ENCODE peak calls at places on chromosome 13, in six cellular contexts. H, U, Q, D, J and A are unnamed samples. For H3K9me3, the result is how much of the 10 kb centered on the place peaks cover.

GRCh38 chr13:35210234-35210633 is 266.3 kb downstream of the MAB21L1 start:
- DNase-seq in H (no peak), U (no peak), Q (no peak), D (peak), J (no peak), A (no peak)

GRCh38 chr13:103140001-103140671 is 73.9 kb upstream of the SLC10A2 start:
- DNase-seq in H (no peak), U (no peak), Q (no peak), D (peak), J (no peak), A (no peak)

GRCh38 chr13:114151565-114152284 is 19.3 kb upstream of the RASA3 start:
- DNase-seq in H (peak), U (no peak), Q (peak), D (no peak), J (no peak), A (no peak)

GRCh38 chr13:21230516-21230915 is 54.1 kb downstream of the MRPL57 start:
- DNase-seq in H (no peak), U (no peak), Q (no peak), D (no peak), J (no peak), A (no peak)

GRCh38 chr13:59837101-59837500 is 326.6 kb downstream of the DIAPH3 start:
- DNase-seq in H (no peak), U (no peak), Q (no peak), D (no peak), J (no peak), A (no peak)

GRCh38 chr13:98839826-98840769 is 87.6 kb upstream of the SLC15A1 start:
- DNase-seq in H (peak), U (no peak), Q (peak), D (peak), J (no peak), A (peak)

GRCh38 chr13:59734393-59734792 is 429.3 kb downstream of the DIAPH3 start:
- DNase-seq in H (no peak), U (no peak), Q (no peak), D (no peak), J (no peak), A (no peak)

GRCh38 chr13:39201075-39201630 is 162.9 kb downstream of the NHLRC3 start:
- DNase-seq in H (no peak), U (no peak), Q (no peak), D (no peak), J (no peak), A (no peak)

GRCh38 chr13:43433691-43434121 is 353.1 kb downstream of the ENOX1 start:
- DNase-seq in H (no peak), U (no peak), Q (no peak), D (peak), J (no peak), A (no peak)

GRCh38 chr13:35888327-35888940 is 242.7 kb downstream of the DCLK1 start:
- DNase-seq in H (peak), U (no peak), Q (no peak), D (no peak), J (no peak), A (no peak)

GRCh38 chr13:48072304-48072703 is 22.6 kb downstream of the MED4 start:
- DNase-seq in H (no peak), U (no peak), Q (no peak), D (no peak), J (no peak), A (no peak)

GRCh38 chr13:48074006-48074405 is 20.9 kb downstream of the MED4 start:
- DNase-seq in H (no peak), U (no peak), Q (no peak), D (no peak), J (no peak), A (no peak)

GRCh38 chr13:48069573-48069972 is 25.3 kb downstream of the MED4 start:
- DNase-seq in H (no peak), U (no peak), Q (no peak), D (no peak), J (no peak), A (no peak)

GRCh38 chr13:48070942-48071341 is 24.0 kb downstream of the MED4 start:
- DNase-seq in H (no peak), U (no peak), Q (no peak), D (no peak), J (no peak), A (no peak)

GRCh38 chr13:48072787-48073186 is 22.1 kb downstream of the MED4 start:
- DNase-seq in H (no peak), U (no peak), Q (no peak), D (no peak), J (no peak), A (no peak)
- H3K9me3 ChIP-seq in H (under half), U (under half), Q (under half), D (under half), J (under half), A (under half)

GRCh38 chr13:22463089-22463488 is 717.7 kb upstream of the SGCG start:
- DNase-seq in H (no peak), U (no peak), Q (no peak), D (no peak), J (no peak), A (no peak)
- H3K9me3 ChIP-seq in H (under half), U (under half), Q (under half), D (under half), J (under half), A (under half)

GRCh38 chr13:27928805-27929753 is 9.3 kb downstream of the PDX1 start:
- DNase-seq in H (no peak), U (no peak), Q (no peak), D (no peak), J (no peak), A (no peak)

GRCh38 chr13:27929868-27930267 is 10.1 kb downstream of the PDX1 start:
- DNase-seq in H (no peak), U (no peak), Q (no peak), D (no peak), J (no peak), A (no peak)

GRCh38 chr13:27928353-27928804 is 8.6 kb downstream of the PDX1 start:
- DNase-seq in H (no peak), U (no peak), Q (no peak), D (no peak), J (no peak), A (no peak)

GRCh38 chr13:27926644-27927434 is 7.0 kb downstream of the PDX1 start:
- DNase-seq in H (no peak), U (no peak), Q (no peak), D (no peak), J (no peak), A (no peak)

DNA sequence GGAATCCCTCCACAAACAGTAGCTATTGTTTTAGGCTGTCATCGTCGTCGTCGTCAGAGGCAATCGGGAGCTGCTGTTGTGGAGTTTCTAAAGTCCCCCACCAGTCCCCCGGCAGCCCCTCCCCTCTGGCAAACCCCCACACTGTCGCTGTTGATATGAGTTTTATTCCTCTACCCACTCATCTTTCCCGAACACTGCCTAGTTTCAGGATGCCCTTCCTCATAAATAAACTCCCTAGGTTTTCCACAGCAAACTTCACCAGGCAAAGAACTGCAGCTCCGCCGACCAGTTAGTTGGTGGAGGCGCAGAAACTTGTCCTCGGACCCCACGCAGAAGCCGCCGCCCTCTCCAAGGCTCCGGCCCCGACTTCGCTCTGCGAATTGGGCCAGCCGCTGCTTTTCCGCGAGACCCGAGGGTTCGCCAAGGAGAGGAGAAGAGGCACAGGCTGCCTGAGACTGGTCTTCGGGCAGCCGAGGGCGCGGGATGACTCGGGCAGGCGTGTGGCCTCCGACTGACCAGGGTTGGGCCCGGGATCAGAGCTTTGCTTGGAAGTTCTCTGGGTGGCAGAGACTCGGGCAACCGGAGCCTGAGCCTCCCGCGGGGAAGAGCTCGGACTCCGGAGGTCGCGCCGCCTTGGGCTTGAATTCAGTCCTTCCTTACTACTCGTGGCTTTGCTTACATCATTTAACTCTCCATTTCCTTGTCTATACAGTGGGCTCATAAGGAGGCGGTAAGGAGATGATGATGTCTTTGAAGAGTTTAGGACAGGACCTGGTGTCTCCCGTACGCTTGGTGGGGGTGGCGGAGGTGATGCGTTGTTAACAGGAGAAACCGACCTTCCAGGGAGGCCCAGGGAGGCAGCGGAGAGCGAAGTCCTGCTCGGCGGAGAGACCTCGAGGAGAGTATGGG is 7.9 kb downstream of the PDX1 start:
- DNase-seq in H (no peak), U (no peak), Q (no peak), D (no peak), J (no peak), A (no peak)
- H3K9me3 ChIP-seq in H (under half), U (under half), Q (under half), D (under half), J (under half), A (under half)

DNA sequence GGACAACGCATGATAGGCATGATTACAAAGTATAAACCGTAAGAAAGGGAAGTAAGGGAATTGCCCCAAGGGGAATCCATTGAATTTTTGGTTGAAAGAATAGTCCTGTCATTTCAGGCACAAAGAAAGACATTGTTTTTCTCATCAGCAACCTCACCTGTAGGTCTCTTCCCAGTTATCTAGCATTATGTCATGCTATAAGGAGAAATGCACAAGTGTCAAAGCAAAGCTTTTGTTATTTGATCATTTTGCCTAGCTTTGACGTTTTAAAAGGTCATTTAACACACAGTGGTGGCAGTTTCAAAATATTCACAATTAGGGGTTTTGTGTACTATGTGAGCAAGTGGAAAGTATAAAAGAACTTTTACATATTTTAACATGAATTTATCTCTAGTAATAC is 796.2 kb upstream of the MIR17HG start:
- DNase-seq in H (no peak), U (no peak), Q (no peak), D (no peak), J (no peak), A (no peak)
- H3K9me3 ChIP-seq in H (under half), U (under half), Q (under half), D (under half), J (under half), A (under half)

GRCh38 chr13:52696566-52696965 is 43.1 kb downstream of the CNMD start:
- DNase-seq in H (no peak), U (no peak), Q (no peak), D (no peak), J (no peak), A (no peak)

DNA sequence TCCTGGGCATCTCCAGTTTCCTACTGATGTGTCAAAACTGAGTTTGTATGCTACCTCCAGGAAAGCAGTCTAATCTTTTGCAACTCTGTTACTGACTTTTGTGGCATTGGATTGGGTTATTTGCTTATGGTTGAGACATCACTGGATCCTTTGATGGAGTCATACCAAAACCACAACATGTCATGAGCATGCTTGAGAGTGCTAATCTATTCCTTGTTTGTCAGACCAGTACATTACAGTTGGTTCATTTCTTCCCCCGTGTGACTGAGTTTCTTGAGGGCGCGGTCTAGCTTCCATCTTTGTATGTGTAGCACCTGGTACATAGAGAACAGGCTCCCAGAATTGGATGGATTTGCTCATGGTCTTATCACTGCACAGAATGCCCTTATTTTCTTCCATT is 43.2 kb downstream of the SUGT1 start:
- DNase-seq in H (peak), U (no peak), Q (no peak), D (peak), J (no peak), A (no peak)
- H3K9me3 ChIP-seq in H (under half), U (under half), Q (under half), D (under half), J (under half), A (under half)

GRCh38 chr13:18947376-18947977 is 234.1 kb downstream of the TUBA3C start:
- DNase-seq in H (no peak), U (no peak), Q (no peak), D (no peak), J (no peak), A (no peak)

GRCh38 chr13:18948664-18949488 is 232.7 kb downstream of the TUBA3C start:
- DNase-seq in H (no peak), U (no peak), Q (no peak), D (no peak), J (no peak), A (no peak)

GRCh38 chr13:18948012-18948663 is 233.5 kb downstream of the TUBA3C start:
- DNase-seq in H (no peak), U (no peak), Q (no peak), D (no peak), J (no peak), A (no peak)

GRCh38 chr13:18949970-18950369 is 231.7 kb downstream of the TUBA3C start:
- DNase-seq in H (no peak), U (no peak), Q (no peak), D (no peak), J (no peak), A (no peak)

DNA sequence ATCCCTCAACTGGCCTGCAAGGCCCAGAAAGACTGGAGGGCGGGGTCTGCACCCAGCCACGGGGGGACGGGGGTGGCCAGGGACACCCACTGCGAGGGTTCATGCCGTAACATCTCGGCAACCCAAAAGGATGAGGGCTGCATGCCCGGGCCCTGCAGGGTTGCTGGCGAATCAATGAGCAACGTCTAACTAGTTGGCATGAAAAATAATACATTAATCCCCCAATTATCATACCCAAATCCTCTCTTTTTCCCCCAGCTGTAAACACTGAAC is 232.2 kb downstream of the TUBA3C start:
- DNase-seq in H (no peak), U (no peak), Q (no peak), D (no peak), J (no peak), A (no peak)
- H3K9me3 ChIP-seq in H (under half), U (under half), Q (under half), D (under half), J (under half), A (under half)